ENCODE peak calls at places on chromosomes 5 and 9, in four cellular contexts. V, B, E and X are unnamed samples.
A peak's percentile ranks its signal among the peaks of the same experiment; 100 is the strongest.

GRCh38 chr5:161585798-161586197 is 39.3 kb upstream of the GABRB2 start:
- DNase-seq in V (no peak), B (no peak), E (no peak), X (no peak)

GRCh38 chr5:151095341-151096000 is 14.6 kb upstream of the TNIP1 start:
- DNase-seq in V (no peak), B (peak; percentile 21), E (peak; percentile 61), X (no peak)

GRCh38 chr5:168553377-168554130 is 24.4 kb downstream of the FBLL1 start:
- DNase-seq in V (no peak), B (no peak), E (no peak), X (no peak)

GRCh38 chr5:157857821-157858526 is 971 bp downstream of the CLINT1 start:
- DNase-seq in V (no peak), B (peak; percentile 60), E (no peak), X (no peak)

GRCh38 chr9:37026085-37026935 is 7.8 kb downstream of the PAX5 start:
- DNase-seq in V (no peak), B (no peak), E (no peak), X (no peak)

GRCh38 chr5:107875834-107876233 is 205.1 kb upstream of the EFNA5 start:
- DNase-seq in V (no peak), B (peak; percentile 86), E (no peak), X (no peak)

GRCh38 chr5:90947667-90948066 is 389.1 kb downstream of the ADGRV1 start:
- DNase-seq in V (no peak), B (no peak), E (no peak), X (no peak)

GRCh38 chr9:105103776-105104175 is 140.7 kb upstream of the SLC44A1 start:
- DNase-seq in V (no peak), B (peak; percentile 64), E (no peak), X (no peak)

GRCh38 chr5:180950291-180950949 is 38.2 kb upstream of the BTNL3 start:
- DNase-seq in V (no peak), B (no peak), E (no peak), X (no peak)

GRCh38 chr5:175385691-175386360 is 58.2 kb downstream of the DRD1 start:
- DNase-seq in V (no peak), B (peak; percentile 79), E (no peak), X (no peak)

GRCh38 chr9:14993061-14993800 is 83.0 kb upstream of the FREM1 start:
- DNase-seq in V (peak; percentile 87), B (peak; percentile 74), E (peak; percentile 87), X (peak; percentile 86)

GRCh38 chr5:150570333-150570732 is 62.4 kb downstream of the NDST1 start:
- DNase-seq in V (peak; percentile 46), B (no peak), E (no peak), X (no peak)

GRCh38 chr5:176892663-176893062 is 6.5 kb downstream of the HK3 start:
- DNase-seq in V (no peak), B (no peak), E (no peak), X (no peak)

GRCh38 chr5:139725073-139725830 is 70.4 kb upstream of the PSD2 start:
- DNase-seq in V (no peak), B (peak; percentile 82), E (no peak), X (peak; percentile 79)

GRCh38 chr5:145554399-145554798 is 280.7 kb downstream of the PRELID2 start:
- DNase-seq in V (no peak), B (peak; percentile 86), E (no peak), X (no peak)

GRCh38 chr5:80229902-80230255 is 26.0 kb downstream of the SERINC5 start:
- DNase-seq in V (no peak), B (no peak), E (no peak), X (no peak)

GRCh38 chr5:122078116-122078865 is at the start of gene LOX:
- DNase-seq in V (peak; percentile 91), B (peak; percentile 98), E (peak; percentile 71), X (peak; percentile 92)

GRCh38 chr9:137666950-137667670 is 48.3 kb downstream of the EHMT1 start:
- DNase-seq in V (no peak), B (no peak), E (no peak), X (no peak)

GRCh38 chr9:97363661-97364299 is 48.1 kb upstream of the TDRD7 start:
- DNase-seq in V (no peak), B (no peak), E (no peak), X (no peak)

GRCh38 chr9:83219154-83219923 is 156.4 kb upstream of the RASEF start:
- DNase-seq in V (peak; percentile 67), B (peak; percentile 88), E (peak; percentile 79), X (peak; percentile 78)

GRCh38 chr5:32531885-32532520 is 53.4 kb upstream of the SUB1 start:
- DNase-seq in V (no peak), B (peak; percentile 43), E (no peak), X (no peak)

DNA sequence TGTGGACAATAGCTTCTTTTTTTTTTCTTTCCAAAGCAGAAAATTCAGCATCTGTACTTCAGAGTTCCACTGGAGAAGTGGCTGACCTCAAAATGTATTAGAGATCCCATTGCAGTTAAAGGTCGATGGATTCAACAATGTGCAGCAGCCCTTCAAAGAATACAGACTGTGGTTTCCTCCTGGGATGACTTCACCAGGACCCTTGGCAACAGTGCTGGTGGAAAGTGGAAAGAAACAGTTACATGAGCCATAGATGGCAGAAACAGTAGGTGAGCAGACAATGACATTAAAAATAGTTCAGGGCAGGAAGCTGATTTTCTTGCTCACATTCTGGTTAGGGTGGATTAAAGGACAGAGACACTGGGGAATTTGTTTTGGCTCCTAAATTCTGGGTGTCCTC is 62.4 kb downstream of the SLC28A3 start:
- DNase-seq in V (no peak), B (peak; percentile 87), E (no peak), X (no peak)
- H3K4me3 ChIP-seq in V (no peak overlapping the region), B (no peak overlapping the region), E (no peak overlapping the region), X (no peak overlapping the region)

GRCh38 chr5:135031146-135031812 is 2.7 kb downstream of the PITX1 start:
- DNase-seq in V (no peak), B (no peak), E (peak; percentile 13), X (no peak)

GRCh38 chr5:135030691-135031145 is 3.3 kb downstream of the PITX1 start:
- DNase-seq in V (no peak), B (no peak), E (no peak), X (no peak)

GRCh38 chr5:135028791-135029467 is 5.1 kb downstream of the PITX1 start:
- DNase-seq in V (no peak), B (no peak), E (no peak), X (no peak)

GRCh38 chr5:135029468-135030122 is 4.4 kb downstream of the PITX1 start:
- DNase-seq in V (no peak), B (no peak), E (no peak), X (no peak)

GRCh38 chr5:135030123-135030517 is 3.9 kb downstream of the PITX1 start:
- DNase-seq in V (no peak), B (no peak), E (no peak), X (no peak)
- H3K27me3 ChIP-seq in V (peaks cover 96% of the 10 kb centered on the region), B (peaks cover 46% of the 10 kb centered on the region), E (peaks cover 100% of the 10 kb centered on the region), X (peaks cover 55% of the 10 kb centered on the region)

GRCh38 chr5:39197556-39197955 is 21.8 kb downstream of the FYB1 start:
- DNase-seq in V (no peak), B (no peak), E (no peak), X (no peak)
- TF ChIP-seq CTCF in V (no peak), B (no peak), E (no peak), X (no peak)

GRCh38 chr5:55633574-55634203 is 78.4 kb downstream of the SLC38A9 start:
- DNase-seq in V (no peak), B (peak; percentile 88), E (peak; percentile 42), X (peak; percentile 69)

GRCh38 chr5:55636177-55636576 is 75.9 kb downstream of the SLC38A9 start:
- DNase-seq in V (no peak), B (no peak), E (no peak), X (no peak)

GRCh38 chr5:55636711-55637110 is 75.4 kb downstream of the SLC38A9 start:
- DNase-seq in V (no peak), B (peak; percentile 23), E (peak; percentile 20), X (no peak)

GRCh38 chr5:55634866-55635265 is 77.3 kb downstream of the SLC38A9 start:
- DNase-seq in V (no peak), B (peak; percentile 10), E (no peak), X (no peak)

GRCh38 chr5:55634204-55634785 is 77.8 kb downstream of the SLC38A9 start:
- DNase-seq in V (no peak), B (peak; percentile 75), E (no peak), X (no peak)
- H3K4me3 ChIP-seq in V (no peak overlapping the region), B (no peak overlapping the region), E (peak overlapping the region; percentile 45), X (peak overlapping the region; percentile 6)